ENCODE peak calls at places on chromosomes 5 and 9, in eight cellular contexts. P is cardiac muscle cell; M is WERI-Rb-1; I is psoas muscle; W is PC-3; L is CD4-positive, alpha-beta memory T cell; F is transverse colon; B is neuronal stem cell. G is an unnamed sample.

GRCh38 chr5:113489299-113489698 is 1.0 kb upstream of the MCC start:
- DNase-seq in P (peak; percentile 98), I (peak; percentile 53), L (peak; percentile 14), F (no peak), B (no peak), M (no peak), W (peak; percentile 97), G (peak; percentile 51)

GRCh38 chr5:178301641-178302040 is 69.0 kb upstream of the PHYKPL start:
- DNase-seq in W (no peak), M (no peak), I (no peak), L (no peak), F (no peak), B (no peak), P (no peak), G (no peak)

GRCh38 chr5:32193591-32193990 is 19.5 kb upstream of the GOLPH3 start:
- DNase-seq in F (peak; percentile 90), P (peak; percentile 95), L (no peak), I (peak; percentile 74), M (no peak), B (no peak), W (peak; percentile 85), G (peak; percentile 92)

GRCh38 chr5:151683444-151683843 is 3.3 kb downstream of the SPARC start:
- DNase-seq in F (no peak), I (no peak), W (no peak), B (no peak), M (no peak), P (no peak), L (no peak), G (no peak)

GRCh38 chr5:19235101-19235584 is 752.9 kb downstream of the CDH18 start:
- DNase-seq in L (no peak), M (no peak), W (peak; percentile 30), P (no peak), I (no peak), B (no peak), F (no peak), G (no peak)

GRCh38 chr5:65185468-65185867 is 296.3 kb downstream of the ADAMTS6 start:
- DNase-seq in M (no peak), P (no peak), B (no peak), L (no peak), W (no peak), I (no peak), F (no peak), G (no peak)

GRCh38 chr5:81855576-81855975 is 104.7 kb upstream of the SSBP2 start:
- DNase-seq in L (no peak), W (no peak), F (no peak), B (no peak), M (no peak), P (no peak), I (no peak), G (no peak)

GRCh38 chr5:172007795-172008465 is 1.5 kb upstream of the FBXW11 start:
- DNase-seq in W (peak; percentile 60), F (no peak), B (no peak), I (no peak), L (no peak), P (peak; percentile 88), M (no peak), G (no peak)

GRCh38 chr5:40570408-40571129 is 109.1 kb upstream of the PTGER4 start:
- DNase-seq in I (no peak), W (peak; percentile 82), P (peak; percentile 29), F (no peak), B (no peak), L (no peak), M (peak; percentile 9), G (no peak)

GRCh38 chr9:77944556-77945261 is 86.9 kb downstream of the GNAQ start:
- DNase-seq in M (no peak), W (no peak), L (peak; percentile 11), B (peak; percentile 21), I (no peak), F (peak; percentile 55), P (no peak), G (peak; percentile 72)

GRCh38 chr5:71778678-71779276 is 59.7 kb downstream of the CARTPT start:
- DNase-seq in M (peak; percentile 51), P (peak; percentile 57), L (no peak), B (peak; percentile 27), F (no peak), I (no peak), W (peak; percentile 67), G (peak; percentile 1)

GRCh38 chr5:176956756-176957155 is 49.8 kb downstream of the UIMC1 start:
- DNase-seq in M (no peak), P (no peak), B (no peak), L (no peak), F (no peak), W (no peak), I (no peak), G (no peak)

DNA sequence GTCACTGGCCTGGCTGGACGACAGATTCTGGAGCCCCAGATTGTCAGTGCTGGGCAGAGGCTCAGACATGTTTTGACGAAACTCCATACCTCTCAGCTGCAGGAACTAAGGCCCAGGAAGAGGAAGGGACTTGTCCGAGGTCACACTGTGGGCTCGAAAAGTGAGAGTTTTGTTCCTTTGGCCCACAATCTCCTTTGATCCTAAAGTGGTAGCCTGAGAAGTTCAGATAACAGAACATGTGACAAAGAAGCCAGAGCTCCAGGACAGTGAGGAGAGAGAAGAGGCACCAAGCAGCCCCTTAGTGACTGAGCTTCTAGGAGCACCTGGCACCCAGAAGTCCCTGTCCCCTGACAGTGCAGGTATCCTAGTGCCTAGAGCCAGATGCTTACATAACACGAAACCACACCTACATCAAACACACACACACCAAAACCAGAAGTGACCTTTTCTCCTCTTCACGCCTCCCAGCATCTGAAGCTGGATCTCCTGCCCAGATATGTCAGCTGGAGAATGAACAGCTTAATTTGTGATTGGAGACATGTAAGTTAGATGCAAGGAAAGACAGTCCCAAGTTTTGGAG is 88.9 kb downstream of the ADRB2 start:
- DNase-seq in B (no peak), M (no peak), I (no peak), L (no peak), P (no peak), F (no peak), W (no peak), G (no peak)
- H3K27ac ChIP-seq in B (no peak overlapping the region), M (no peak overlapping the region), I (no peak overlapping the region), L (no peak overlapping the region), P (no peak overlapping the region), F (no peak overlapping the region), W (peak overlapping the region; percentile 88), G (no peak overlapping the region)

GRCh38 chr5:139758510-139759036 is 37.0 kb upstream of the PSD2 start:
- DNase-seq in L (no peak), W (no peak), I (no peak), P (no peak), F (no peak), B (no peak), M (no peak), G (no peak)

GRCh38 chr5:139761501-139761900 is 34.1 kb upstream of the PSD2 start:
- DNase-seq in W (no peak), B (no peak), M (peak; percentile 85), F (no peak), I (no peak), P (no peak), L (no peak), G (no peak)

GRCh38 chr5:139759219-139759721 is 36.3 kb upstream of the PSD2 start:
- DNase-seq in I (no peak), B (no peak), M (peak; percentile 94), W (no peak), P (no peak), F (no peak), L (no peak), G (no peak)

GRCh38 chr5:139761057-139761450 is 34.6 kb upstream of the PSD2 start:
- DNase-seq in I (no peak), B (no peak), P (no peak), W (no peak), M (no peak), L (no peak), F (no peak), G (no peak)

DNA sequence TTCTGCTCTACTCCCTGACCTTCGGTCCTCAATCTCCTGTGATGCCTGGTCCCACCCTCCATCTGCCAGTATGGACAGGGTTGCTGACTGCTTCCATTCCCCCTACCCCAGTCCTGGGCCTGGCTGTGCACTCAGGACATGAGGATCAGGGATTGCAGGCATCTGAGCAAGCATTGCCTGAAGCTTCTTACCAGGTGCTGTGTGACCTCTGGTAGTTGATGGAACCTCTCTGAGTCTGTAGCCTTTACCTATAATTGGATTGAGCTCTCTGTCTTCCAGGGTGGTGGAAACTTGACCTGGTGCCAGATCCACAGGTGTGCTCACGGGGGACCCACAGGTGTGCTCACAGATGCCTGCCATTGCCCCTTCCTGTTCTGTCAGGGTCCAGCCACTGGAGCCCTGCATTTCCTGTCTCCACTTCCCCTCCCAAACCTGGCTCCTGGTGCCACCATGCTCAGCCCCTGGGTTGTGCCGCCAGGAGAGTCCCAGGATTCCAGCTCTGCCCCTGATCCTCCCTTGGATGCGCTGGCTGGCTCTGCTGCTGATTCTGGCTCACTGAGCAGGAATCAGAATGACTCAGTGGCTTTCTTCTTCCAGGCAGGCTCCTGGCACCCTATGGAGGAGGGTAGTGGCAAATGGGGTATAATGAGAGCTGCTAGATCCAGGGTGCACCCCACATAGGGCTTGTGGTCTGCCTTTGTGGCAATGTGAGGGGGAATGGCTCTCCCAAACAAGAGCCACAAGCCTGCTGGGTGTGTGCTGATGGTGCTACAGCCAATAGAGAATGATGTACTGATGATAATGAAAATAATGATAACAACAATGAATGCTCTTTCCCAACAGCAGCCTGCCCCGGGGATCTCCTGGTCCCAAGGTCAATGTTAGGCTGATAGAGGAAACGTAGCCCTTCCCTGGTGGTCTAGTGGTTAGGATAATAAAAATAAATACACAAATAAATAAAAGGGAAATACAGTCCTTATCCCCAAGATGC is 35.2 kb upstream of the PSD2 start:
- DNase-seq in L (no peak), B (no peak), F (no peak), I (no peak), W (peak; percentile 19), M (peak; percentile 54), P (no peak), G (no peak)
- H3K27me3 ChIP-seq in L (peaks cover 35% of the 10 kb centered on the region), B (peaks cover 26% of the 10 kb centered on the region), F (peaks cover 52% of the 10 kb centered on the region), I (no peaks in the 10 kb centered on the region), W (peaks cover 19% of the 10 kb centered on the region), M (no peaks in the 10 kb centered on the region), P (peaks cover 31% of the 10 kb centered on the region), G (peaks cover 9% of the 10 kb centered on the region)

GRCh38 chr9:76403352-76403751 is 9.1 kb upstream of the RFK start:
- DNase-seq in B (no peak), W (peak; percentile 54), F (no peak), I (no peak), P (peak; percentile 90), L (peak; percentile 60), M (no peak), G (no peak)
- H3K27ac ChIP-seq in B (no peak overlapping the region), W (no peak overlapping the region), F (peak overlapping the region; percentile 70), I (no peak overlapping the region), P (no peak overlapping the region), L (peak overlapping the region; percentile 33), M (no peak overlapping the region), G (peak overlapping the region; percentile 31)

DNA sequence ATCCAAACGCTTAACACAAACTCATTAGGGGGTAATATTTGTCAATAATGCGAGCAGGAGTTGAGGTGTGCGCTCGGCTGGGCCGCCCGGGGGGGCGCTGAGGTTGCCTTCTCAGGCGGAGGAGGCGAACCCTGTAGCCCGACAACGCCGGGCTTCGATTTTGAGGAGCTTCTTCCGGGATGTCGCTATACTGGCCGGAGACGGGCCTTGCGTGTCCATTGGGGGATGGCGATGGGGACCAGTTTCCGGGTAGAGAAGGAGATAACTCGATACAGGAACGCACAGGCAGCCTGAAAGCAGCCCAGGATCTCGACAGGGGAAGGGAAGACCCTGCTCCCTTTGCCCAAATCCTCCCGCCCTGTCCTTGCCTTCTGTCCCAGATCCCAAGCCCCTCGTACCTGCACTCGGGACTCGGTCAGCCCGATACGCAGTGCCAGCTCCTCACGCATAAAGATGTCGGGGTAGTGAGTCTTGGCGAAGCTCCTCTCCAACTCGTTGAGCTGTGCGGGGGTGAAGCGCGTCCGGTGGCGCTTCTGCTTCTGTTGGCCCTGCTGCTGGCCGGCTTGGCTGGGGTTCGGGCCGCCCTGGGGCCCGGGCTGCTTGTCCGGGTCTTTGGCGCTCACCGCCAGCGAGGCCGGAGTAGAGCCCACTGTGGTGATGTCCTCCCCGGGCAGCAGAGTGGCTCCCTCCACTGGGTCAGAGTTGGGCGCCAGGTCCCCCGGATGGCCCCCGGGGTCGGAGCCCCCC is 1.9 kb downstream of the OTP start:
- DNase-seq in F (no peak), I (no peak), W (no peak), P (no peak), M (no peak), L (no peak), B (no peak), G (no peak)
- H3K27me3 ChIP-seq in F (peaks cover 100% of the 10 kb centered on the region), I (peaks cover 3% of the 10 kb centered on the region), W (peaks cover 39% of the 10 kb centered on the region), P (peaks cover 100% of the 10 kb centered on the region), M (peaks cover 9% of the 10 kb centered on the region), L (peaks cover 98% of the 10 kb centered on the region), B (peaks cover 79% of the 10 kb centered on the region), G (peaks cover 28% of the 10 kb centered on the region)